ENCODE peak calls at places on chromosomes 2 and 18, in four cellular contexts. G is A549; C is EL; J is effector CD4-positive, alpha-beta T cell. T is an unnamed sample.

GRCh38 chr2:5530022-5530696 is 162.0 kb upstream of the SOX11 start:
- DNase-seq in G (no peak), C (no peak), J (no peak), T (no peak)

GRCh38 chr2:54455584-54456525 is at the start of gene SPTBN1:
- DNase-seq in G (peak), C (peak), J (no peak), T (peak)

GRCh38 chr18:35936951-35937350 is 35.5 kb upstream of the RMP24 start:
- DNase-seq in G (no peak), C (no peak), J (no peak), T (no peak)

GRCh38 chr2:157741819-157742484 is 113.3 kb upstream of the ACVR1C start:
- DNase-seq in G (no peak), C (no peak), J (no peak), T (no peak)

GRCh38 chr2:100235098-100235497 is 87.2 kb downstream of the LONRF2 start:
- DNase-seq in G (no peak), C (no peak), J (no peak), T (no peak)

GRCh38 chr2:45285311-45285710 is 276.1 kb upstream of the SIX2 start:
- DNase-seq in G (no peak), C (no peak), J (no peak), T (no peak)

GRCh38 chr18:26227051-26227672 is 917 bp downstream of the TAF4B start:
- DNase-seq in G (no peak), C (peak), J (no peak), T (no peak)

GRCh38 chr18:62445386-62445917 is 77.4 kb upstream of the ZCCHC2 start:
- DNase-seq in G (no peak), C (no peak), J (no peak), T (no peak)

GRCh38 chr18:74334242-74334893 is 18.7 kb downstream of the C18orf63 start:
- DNase-seq in G (no peak), C (no peak), J (no peak), T (no peak)

GRCh38 chr2:127641133-127641532 is 4.8 kb upstream of the GPR17 start:
- DNase-seq in G (no peak), C (no peak), J (no peak), T (no peak)

GRCh38 chr2:55490554-55490953 is 29.0 kb upstream of the CFAP36 start:
- DNase-seq in G (no peak), C (peak), J (no peak), T (no peak)

T was measured in HCT116.